ENCODE peak calls at places on chromosome 11, in four cellular contexts. F is CD4-positive, CD25-positive, alpha-beta regulatory T cell; P is mammary epithelial cell; C is OCI-LY7. H is an unnamed sample. For H3K9me3 and H3K4me1, the result is how much of the 10 kb centered on the place peaks cover.

GRCh38 chr11:78428273-78428651 is 10.6 kb upstream of the GAB2 start:
- DNase-seq in F (no peak), P (no peak), C (no peak), H (no peak)

GRCh38 chr11:71470956-71471355 is 18.0 kb downstream of the NADSYN1 start:
- DNase-seq in F (no peak), P (no peak), C (no peak), H (no peak)

GRCh38 chr11:110429614-110430266 is at the start of gene FDX1:
- DNase-seq in F (peak), P (peak), C (peak), H (no peak)

GRCh38 chr11:65452806-65453490 is 30.4 kb downstream of the NEAT1 start:
- DNase-seq in F (no peak), P (peak), C (no peak), H (no peak)

GRCh38 chr11:68684385-68685356 is at the start of gene GAL:
- DNase-seq in F (no peak), P (no peak), C (no peak), H (no peak)

GRCh38 chr11:82750643-82751139 is 17.0 kb upstream of the FAM181B start:
- DNase-seq in F (peak), P (no peak), C (no peak), H (no peak)

GRCh38 chr11:31656051-31656450 is 146.5 kb downstream of the ELP4 start:
- DNase-seq in F (no peak), P (peak), C (no peak), H (no peak)

GRCh38 chr11:31768744-31769143 is 42.4 kb downstream of the PAX6 start:
- DNase-seq in F (no peak), P (no peak), C (no peak), H (no peak)

GRCh38 chr11:74770456-74770855 is 21.8 kb downstream of the RNF169 start:
- DNase-seq in F (no peak), P (no peak), C (no peak), H (no peak)

GRCh38 chr11:2982214-2982613 is 9.9 kb downstream of the NAP1L4 start:
- DNase-seq in F (no peak), P (no peak), C (no peak), H (no peak)

GRCh38 chr11:125593113-125593761 is 585 bp downstream of the STT3A start:
- DNase-seq in F (peak), P (peak), C (no peak), H (no peak)

GRCh38 chr11:1472180-1473005 is 14.2 kb downstream of the MOB2 start:
- DNase-seq in F (no peak), P (peak), C (no peak), H (no peak)

GRCh38 chr11:1890856-1891830 is 552 bp downstream of the PRR33 start:
- DNase-seq in F (no peak), P (no peak), C (no peak), H (no peak)

GRCh38 chr11:120335928-120336640 is at the start of gene ARHGEF12:
- DNase-seq in F (peak), P (peak), C (peak), H (peak)

GRCh38 chr11:78740175-78741161 is 165.8 kb upstream of the NARS2 start:
- DNase-seq in F (no peak), P (no peak), C (no peak), H (no peak)

GRCh38 chr11:6526411-6527135 is 29.5 kb downstream of the DNHD1 start:
- DNase-seq in F (peak), P (no peak), C (no peak), H (no peak)

GRCh38 chr11:112366777-112367176 is 106.1 kb upstream of the PLET1 start:
- DNase-seq in F (no peak), P (no peak), C (no peak), H (no peak)

GRCh38 chr11:48669146-48669545 is 180.6 kb downstream of the OR4A47 start:
- DNase-seq in F (no peak), P (no peak), C (no peak), H (no peak)
- H3K9me3 ChIP-seq in F (under half), P (under half), C (under half), H (half or more)

DNA sequence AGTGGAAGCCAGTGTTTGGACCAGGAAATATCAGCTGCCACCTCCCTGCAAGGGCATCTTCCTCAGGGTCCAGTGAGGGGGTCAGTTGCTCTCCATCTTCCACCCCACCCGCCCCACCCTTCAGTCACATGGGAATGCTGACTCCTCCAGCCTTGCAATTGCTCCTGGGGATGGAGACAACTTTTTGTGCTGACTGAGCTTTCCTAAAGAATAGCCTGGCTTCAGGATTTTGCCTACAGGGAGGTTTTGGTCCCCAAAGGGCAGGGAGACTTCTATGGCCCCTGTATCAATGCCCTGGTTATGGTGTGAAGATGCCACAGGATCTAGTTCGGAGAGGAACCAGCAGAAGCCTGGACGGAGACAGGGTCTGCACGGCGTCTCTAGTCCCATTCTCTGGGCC is 124.0 kb upstream of the LMO1 start:
- DNase-seq in F (no peak), P (no peak), C (no peak), H (no peak)
- H3K4me1 ChIP-seq in F (under half), P (under half), C (under half), H (under half)

DNA sequence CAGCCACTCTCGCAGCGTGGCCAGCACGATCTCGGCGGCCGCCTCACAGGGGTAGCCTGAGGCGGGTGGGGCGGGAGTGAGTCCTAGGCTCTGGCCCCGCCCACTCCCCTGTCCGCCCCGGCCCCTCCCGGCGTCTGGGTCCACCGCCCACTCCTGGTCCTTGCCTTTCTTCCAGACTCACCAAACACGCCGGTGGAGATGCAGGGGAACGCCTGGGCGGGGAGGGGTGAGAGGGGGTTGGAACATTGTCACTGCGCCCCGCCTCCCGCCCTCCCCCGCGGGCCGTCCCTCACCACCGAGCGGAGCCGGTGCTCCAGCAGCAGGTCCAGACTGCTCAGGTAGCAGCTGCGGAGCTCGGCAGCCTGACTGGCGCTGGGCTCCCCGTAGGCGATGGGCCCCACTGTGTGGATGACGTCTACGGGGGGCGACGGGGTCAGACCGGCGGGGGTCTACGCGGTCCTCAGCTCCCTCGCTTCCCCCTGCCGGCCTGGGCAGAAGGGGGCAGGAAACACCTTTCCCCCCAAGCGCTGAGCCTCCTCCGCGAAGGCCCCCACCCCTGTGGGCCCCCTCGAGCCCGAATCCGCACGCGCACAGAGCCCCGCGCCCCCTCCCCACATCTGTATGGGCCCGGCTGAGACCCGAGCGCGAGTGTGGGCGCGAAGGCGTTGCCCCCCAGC is 13.2 kb downstream of the OTUB1 start:
- DNase-seq in F (peak), P (peak), C (no peak), H (no peak)
- H3K4me3 ChIP-seq in F (no peak), P (peak), C (no peak), H (peak)

DNA sequence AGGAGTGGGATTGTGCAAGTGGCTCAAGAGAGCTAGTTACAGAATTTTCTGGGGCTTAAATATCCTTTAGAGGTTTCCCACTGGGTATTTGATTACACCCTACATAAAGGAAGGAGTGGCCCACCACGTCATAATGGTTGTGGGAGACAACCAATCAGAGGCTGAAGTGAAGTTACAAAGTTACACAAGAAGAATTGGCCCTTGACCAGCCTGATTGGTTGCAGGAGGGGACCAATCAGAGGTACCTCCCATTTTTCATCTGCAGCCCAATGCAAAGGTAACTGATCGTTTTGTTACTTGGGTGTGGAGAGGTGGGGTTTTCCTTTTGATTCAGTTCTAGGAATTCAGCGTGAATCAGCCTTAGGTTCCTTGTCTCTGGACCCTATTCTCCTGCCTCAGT is 430.5 kb upstream of the FAT3 start:
- DNase-seq in F (no peak), P (no peak), C (no peak), H (no peak)
- H3K9me3 ChIP-seq in F (under half), P (under half), C (under half), H (under half)

DNA sequence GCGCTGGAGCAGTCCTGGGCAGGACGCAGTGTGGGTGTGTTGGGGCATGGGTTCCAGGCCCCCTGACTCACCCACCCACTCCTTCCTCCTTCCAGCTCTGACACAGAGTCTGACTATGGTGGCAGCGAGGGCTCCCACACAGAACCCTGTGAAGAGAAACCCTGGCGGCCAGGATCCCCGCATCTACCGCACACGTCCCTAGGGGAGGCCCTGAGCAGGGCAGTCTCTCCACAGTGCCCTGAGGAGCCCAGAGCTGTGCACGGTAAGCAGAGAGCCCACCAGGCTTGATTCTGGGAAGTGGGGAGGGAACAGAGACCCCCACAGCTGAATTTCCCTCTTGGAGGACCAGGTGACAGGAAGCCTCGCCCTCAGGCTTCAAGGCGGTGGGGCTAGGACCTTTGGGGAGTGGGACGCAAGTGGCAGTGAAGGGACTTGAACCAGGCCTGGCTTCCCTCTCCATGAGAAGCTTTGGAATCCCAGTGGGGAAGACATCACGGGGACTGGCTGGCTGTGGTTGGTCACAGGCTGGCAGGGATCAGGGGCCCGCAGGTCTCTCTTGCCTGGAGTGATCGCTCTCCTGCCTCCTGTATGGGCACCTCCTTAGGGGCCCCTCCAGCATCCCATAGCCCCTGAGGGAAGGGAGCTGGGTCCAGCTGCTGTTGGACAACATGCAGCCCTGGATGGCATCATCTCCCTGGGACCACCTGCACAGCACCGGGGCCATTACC is 96.4 kb upstream of the PARVA start:
- DNase-seq in F (no peak), P (no peak), C (no peak), H (no peak)
- H3K4me1 ChIP-seq in F (under half), P (under half), C (under half), H (under half)

DNA sequence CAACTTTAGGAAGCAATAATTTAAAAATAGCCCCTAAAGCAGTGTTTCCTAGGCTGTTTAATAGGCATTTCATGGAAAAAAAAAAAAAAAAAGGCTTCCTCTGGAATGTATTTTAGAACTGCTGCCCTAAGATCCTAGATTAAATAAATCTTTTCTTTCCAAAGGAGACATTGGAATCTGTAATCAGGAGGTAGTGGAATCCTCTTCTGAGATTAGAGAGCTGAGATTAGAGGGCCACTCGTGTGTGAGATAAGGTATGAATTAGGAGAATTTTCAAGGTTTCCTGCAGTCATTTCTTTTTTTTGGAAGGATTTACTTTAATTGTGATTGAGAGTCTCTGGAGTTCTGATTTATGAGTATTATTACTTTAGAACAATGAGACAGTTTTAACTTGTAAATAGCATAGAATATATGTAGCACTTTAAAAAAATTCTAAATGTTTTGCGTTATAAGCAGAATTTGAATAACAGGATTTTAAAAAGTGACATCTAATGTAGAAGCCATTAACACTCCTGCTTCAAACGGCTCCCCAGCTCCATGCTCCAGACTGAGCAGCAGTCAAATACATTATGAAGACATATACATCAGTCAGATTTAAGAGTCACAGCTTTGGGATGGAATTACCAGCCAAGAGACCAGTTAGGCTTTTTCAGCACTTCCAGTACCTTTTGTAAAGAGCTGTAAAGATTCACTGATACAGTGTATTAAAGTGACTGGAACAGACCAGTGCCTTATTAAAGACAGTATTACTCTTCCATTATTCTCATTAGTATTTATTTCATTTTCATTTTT is 5.0 kb downstream of the EED start:
- DNase-seq in F (no peak), P (no peak), C (no peak), H (no peak)
- H3K4me3 ChIP-seq in F (peak), P (no peak), C (no peak), H (no peak)

DNA sequence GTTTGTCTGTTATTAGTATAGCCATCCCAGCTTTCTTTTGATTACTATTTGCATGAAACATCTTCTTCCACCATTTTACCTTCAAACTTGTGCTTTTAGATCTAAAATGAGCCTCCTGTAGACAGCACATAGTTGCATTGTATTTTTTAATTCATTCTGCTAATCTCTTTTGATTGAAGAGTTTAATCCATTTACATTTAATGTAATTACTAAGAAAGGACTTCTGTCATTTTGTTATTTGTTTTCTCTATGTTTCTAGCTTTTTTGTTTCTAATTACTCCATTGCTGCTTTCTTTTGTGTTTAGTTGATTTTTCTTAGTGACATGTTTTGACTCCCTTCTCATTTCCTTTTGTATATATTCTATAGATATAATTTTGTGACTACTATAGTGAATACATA is 43.7 kb upstream of the ZBTB44 start:
- DNase-seq in F (no peak), P (no peak), C (no peak), H (no peak)
- H3K9me3 ChIP-seq in F (under half), P (under half), C (under half), H (under half)